ENCODE peak calls at places on chromosomes 11 and 22, in four cellular contexts. One of them, this sample, is unnamed.

GRCh38 chr11:117901601-117902000 is 25.1 kb upstream of the FXYD6 start:
- DNase-seq in AG09309: no peak
- DNase-seq in stromal cell of bone marrow: no peak
- DNase-seq in globus pallidus: no peak
- DNase-seq in this sample: no peak

GRCh38 chr11:17734986-17735822 is 623 bp downstream of the KCNC1 start:
- DNase-seq in AG09309: peak; percentile 2
- DNase-seq in stromal cell of bone marrow: peak; percentile 41
- DNase-seq in globus pallidus: peak; percentile 31
- DNase-seq in this sample: no peak

GRCh38 chr11:35390737-35391682 is 28.3 kb downstream of the SLC1A2 start:
- DNase-seq in AG09309: no peak
- DNase-seq in stromal cell of bone marrow: peak; percentile 67
- DNase-seq in globus pallidus: no peak
- DNase-seq in this sample: no peak

GRCh38 chr11:14380947-14381555 is 22.1 kb upstream of the RRAS2 start:
- DNase-seq in AG09309: no peak
- DNase-seq in stromal cell of bone marrow: no peak
- DNase-seq in globus pallidus: peak; percentile 52
- DNase-seq in this sample: no peak

GRCh38 chr11:68009391-68010000 is 631 bp upstream of the ALDH3B1 start:
- DNase-seq in AG09309: no peak
- DNase-seq in stromal cell of bone marrow: no peak
- DNase-seq in globus pallidus: no peak
- DNase-seq in this sample: no peak

GRCh38 chr22:43796567-43796966 is 15.5 kb downstream of the EFCAB6 start:
- DNase-seq in AG09309: peak; percentile 53
- DNase-seq in stromal cell of bone marrow: peak; percentile 28
- DNase-seq in globus pallidus: peak; percentile 37
- DNase-seq in this sample: no peak

GRCh38 chr22:19122752-19123492 is 710 bp upstream of the DGCR2 start:
- DNase-seq in AG09309: no peak
- DNase-seq in stromal cell of bone marrow: no peak
- DNase-seq in globus pallidus: no peak
- DNase-seq in this sample: no peak

GRCh38 chr22:49992921-49993648 is 19.5 kb downstream of the IL17REL start:
- DNase-seq in AG09309: peak; percentile 7
- DNase-seq in stromal cell of bone marrow: peak; percentile 13
- DNase-seq in globus pallidus: peak; percentile 93
- DNase-seq in this sample: no peak

GRCh38 chr22:46746620-46747019 is 8.6 kb upstream of the CERK start:
- DNase-seq in AG09309: no peak
- DNase-seq in stromal cell of bone marrow: no peak
- DNase-seq in globus pallidus: no peak
- DNase-seq in this sample: no peak

GRCh38 chr11:9972917-9973504 is 309.1 kb downstream of the SWAP70 start:
- DNase-seq in AG09309: peak; percentile 40
- DNase-seq in stromal cell of bone marrow: peak; percentile 43
- DNase-seq in globus pallidus: peak; percentile 30
- DNase-seq in this sample: no peak

GRCh38 chr11:68838572-68838964 is 3.1 kb downstream of the CPT1A start:
- DNase-seq in AG09309: no peak
- DNase-seq in stromal cell of bone marrow: no peak
- DNase-seq in globus pallidus: no peak
- DNase-seq in this sample: no peak

This sample was measured in NCI-H1417 treated with DMSO at 0.1 percent for 48 hours.